ENCODE peak calls at places on chromosome 6, in seven cellular contexts. One of them, this sample, is unnamed.

GRCh38 chr6:132749111-132749510 is 8.6 kb downstream of the VNN2 start:
- DNase-seq in Peyer's patch: no peak
- DNase-seq in breast epithelium: no peak
- DNase-seq in gastrocnemius medialis: no peak
- DNase-seq in testis: no peak
- DNase-seq in sigmoid colon: no peak
- DNase-seq in suprapubic skin: no peak
- DNase-seq in this sample: no peak

GRCh38 chr6:51283723-51284122 is 465.1 kb downstream of the TFAP2B start:
- DNase-seq in breast epithelium: no peak
- DNase-seq in gastrocnemius medialis: no peak
- DNase-seq in testis: no peak
- DNase-seq in Peyer's patch: no peak
- DNase-seq in sigmoid colon: no peak
- DNase-seq in suprapubic skin: no peak
- DNase-seq in this sample: no peak

GRCh38 chr6:74574794-74575193 is 631.1 kb downstream of the COL12A1 start:
- DNase-seq in suprapubic skin: no peak
- DNase-seq in testis: no peak
- DNase-seq in Peyer's patch: no peak
- DNase-seq in breast epithelium: no peak
- DNase-seq in gastrocnemius medialis: no peak
- DNase-seq in sigmoid colon: no peak
- DNase-seq in this sample: no peak

GRCh38 chr6:100479180-100480035 is 14.7 kb upstream of the SIM1 start:
- DNase-seq in gastrocnemius medialis: no peak
- DNase-seq in suprapubic skin: no peak
- DNase-seq in breast epithelium: no peak
- DNase-seq in testis: no peak
- DNase-seq in sigmoid colon: no peak
- DNase-seq in Peyer's patch: no peak
- DNase-seq in this sample: no peak

GRCh38 chr6:166076625-166077024 is 91.0 kb downstream of the TBXT start:
- DNase-seq in testis: no peak
- DNase-seq in breast epithelium: no peak
- DNase-seq in suprapubic skin: no peak
- DNase-seq in Peyer's patch: no peak
- DNase-seq in sigmoid colon: no peak
- DNase-seq in gastrocnemius medialis: no peak
- DNase-seq in this sample: no peak

GRCh38 chr6:13006578-13007300 is 290.2 kb downstream of the PHACTR1 start:
- DNase-seq in suprapubic skin: no peak
- DNase-seq in Peyer's patch: no peak
- DNase-seq in breast epithelium: no peak
- DNase-seq in sigmoid colon: no peak
- DNase-seq in testis: no peak
- DNase-seq in gastrocnemius medialis: no peak
- DNase-seq in this sample: no peak

GRCh38 chr6:56335733-56336132 is 88.4 kb upstream of the COL21A1 start:
- DNase-seq in testis: no peak
- DNase-seq in Peyer's patch: no peak
- DNase-seq in gastrocnemius medialis: no peak
- DNase-seq in breast epithelium: no peak
- DNase-seq in suprapubic skin: no peak
- DNase-seq in sigmoid colon: no peak
- DNase-seq in this sample: no peak

GRCh38 chr6:21476054-21476552 is 117.4 kb upstream of the SOX4 start:
- DNase-seq in testis: no peak
- DNase-seq in sigmoid colon: no peak
- DNase-seq in gastrocnemius medialis: no peak
- DNase-seq in suprapubic skin: no peak
- DNase-seq in breast epithelium: no peak
- DNase-seq in Peyer's patch: no peak
- DNase-seq in this sample: no peak

GRCh38 chr6:44264154-44265002 is 973 bp downstream of the NFKBIE start:
- DNase-seq in suprapubic skin: no peak
- DNase-seq in breast epithelium: no peak
- DNase-seq in Peyer's patch: peak
- DNase-seq in testis: peak
- DNase-seq in sigmoid colon: no peak
- DNase-seq in gastrocnemius medialis: no peak
- DNase-seq in this sample: no peak

GRCh38 chr6:152682141-152682540 is 15.6 kb upstream of the MYCT1 start:
- DNase-seq in testis: no peak
- DNase-seq in sigmoid colon: no peak
- DNase-seq in gastrocnemius medialis: no peak
- DNase-seq in breast epithelium: no peak
- DNase-seq in suprapubic skin: no peak
- DNase-seq in Peyer's patch: no peak
- DNase-seq in this sample: no peak

GRCh38 chr6:43779864-43780260 is 9.9 kb downstream of the VEGFA start:
- DNase-seq in sigmoid colon: no peak
- DNase-seq in Peyer's patch: no peak
- DNase-seq in testis: peak
- DNase-seq in suprapubic skin: no peak
- DNase-seq in breast epithelium: peak
- DNase-seq in gastrocnemius medialis: peak
- DNase-seq in this sample: peak

GRCh38 chr6:11769244-11769643 is 9.4 kb downstream of the ADTRP start:
- DNase-seq in testis: no peak
- DNase-seq in suprapubic skin: no peak
- DNase-seq in Peyer's patch: no peak
- DNase-seq in sigmoid colon: no peak
- DNase-seq in gastrocnemius medialis: no peak
- DNase-seq in breast epithelium: no peak
- DNase-seq in this sample: no peak
- H3K27ac ChIP-seq in testis: no peak
- H3K27ac ChIP-seq in suprapubic skin: peak
- H3K27ac ChIP-seq in Peyer's patch: peak
- H3K27ac ChIP-seq in sigmoid colon: peak
- H3K27ac ChIP-seq in gastrocnemius medialis: no peak
- H3K27ac ChIP-seq in breast epithelium: no peak
- H3K27ac ChIP-seq in this sample: no peak

GRCh38 chr6:20402181-20403079 is 751 bp downstream of the E2F3 start:
- DNase-seq in sigmoid colon: peak
- DNase-seq in suprapubic skin: no peak
- DNase-seq in Peyer's patch: peak
- DNase-seq in breast epithelium: no peak
- DNase-seq in testis: peak
- DNase-seq in gastrocnemius medialis: peak
- DNase-seq in this sample: peak
- TF ChIP-seq POLR2A in sigmoid colon: no peak
- TF ChIP-seq POLR2A in suprapubic skin: no peak
- TF ChIP-seq POLR2A in Peyer's patch: no peak
- TF ChIP-seq POLR2A in breast epithelium: no peak
- TF ChIP-seq POLR2A in testis: no peak
- TF ChIP-seq POLR2A in gastrocnemius medialis: no peak
- TF ChIP-seq POLR2A in this sample: no peak

GRCh38 chr6:126253421-126253820 is 86.5 kb upstream of the CENPW start:
- DNase-seq in Peyer's patch: no peak
- DNase-seq in sigmoid colon: no peak
- DNase-seq in gastrocnemius medialis: no peak
- DNase-seq in suprapubic skin: no peak
- DNase-seq in breast epithelium: no peak
- DNase-seq in testis: no peak
- DNase-seq in this sample: no peak
- H3K27ac ChIP-seq in Peyer's patch: no peak
- H3K27ac ChIP-seq in sigmoid colon: no peak
- H3K27ac ChIP-seq in gastrocnemius medialis: no peak
- H3K27ac ChIP-seq in suprapubic skin: no peak
- H3K27ac ChIP-seq in breast epithelium: no peak
- H3K27ac ChIP-seq in testis: no peak
- H3K27ac ChIP-seq in this sample: no peak

DNA sequence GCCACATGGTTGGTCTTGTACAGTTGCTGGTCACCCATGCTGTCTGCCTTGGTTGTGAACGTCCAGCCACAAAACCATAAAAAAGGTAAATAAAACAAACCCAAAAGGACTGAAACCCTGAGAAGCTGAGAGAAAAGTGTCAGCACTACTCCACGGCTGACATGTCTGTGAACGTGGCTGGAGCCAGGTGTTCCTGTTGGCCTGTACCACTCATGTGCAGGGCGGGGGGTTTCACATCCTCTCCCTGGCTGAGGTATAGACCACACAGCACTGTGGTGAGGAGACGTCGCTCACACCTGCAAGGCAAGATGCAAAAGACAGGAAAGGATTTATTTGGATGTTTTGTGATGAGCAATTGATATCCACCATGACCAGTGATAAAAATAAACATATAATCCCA is 51.9 kb upstream of the MRPS10 start:
- DNase-seq in gastrocnemius medialis: no peak
- DNase-seq in testis: no peak
- DNase-seq in breast epithelium: no peak
- DNase-seq in sigmoid colon: no peak
- DNase-seq in Peyer's patch: no peak
- DNase-seq in suprapubic skin: no peak
- DNase-seq in this sample: no peak
- TF ChIP-seq POLR2A in gastrocnemius medialis: no peak
- TF ChIP-seq POLR2A in testis: no peak
- TF ChIP-seq POLR2A in breast epithelium: no peak
- TF ChIP-seq POLR2A in sigmoid colon: no peak
- TF ChIP-seq POLR2A in Peyer's patch: no peak
- TF ChIP-seq POLR2A in suprapubic skin: no peak
- TF ChIP-seq POLR2A in this sample: no peak

GRCh38 chr6:2839982-2840793 is 1.5 kb downstream of the SERPINB1 start:
- DNase-seq in testis: no peak
- DNase-seq in Peyer's patch: peak
- DNase-seq in suprapubic skin: no peak
- DNase-seq in breast epithelium: no peak
- DNase-seq in sigmoid colon: no peak
- DNase-seq in gastrocnemius medialis: no peak
- DNase-seq in this sample: no peak
- H3K27ac ChIP-seq in testis: no peak
- H3K27ac ChIP-seq in Peyer's patch: peak
- H3K27ac ChIP-seq in suprapubic skin: peak
- H3K27ac ChIP-seq in breast epithelium: peak
- H3K27ac ChIP-seq in sigmoid colon: peak
- H3K27ac ChIP-seq in gastrocnemius medialis: peak
- H3K27ac ChIP-seq in this sample: peak